ENCODE peak calls at places on chromosomes 5 and 9, in seven cellular contexts. One of them, this sample, is unnamed. For H3K4me1, the result is how much of the 10 kb centered on the place peaks cover.

GRCh38 chr5:81344736-81345135 is 43.3 kb downstream of the ZCCHC9 start:
- DNase-seq in CD8-positive, alpha-beta T cell: no peak
- DNase-seq in right atrium auricular region: no peak
- DNase-seq in CD8-positive, alpha-beta memory T cell: no peak
- DNase-seq in body of pancreas: no peak
- DNase-seq in GM12878: no peak
- DNase-seq in PC-3: no peak
- DNase-seq in this sample: no peak

GRCh38 chr9:93156475-93157008 is 22.5 kb upstream of the NINJ1 start:
- DNase-seq in CD8-positive, alpha-beta T cell: no peak
- DNase-seq in right atrium auricular region: no peak
- DNase-seq in CD8-positive, alpha-beta memory T cell: no peak
- DNase-seq in body of pancreas: no peak
- DNase-seq in GM12878: peak
- DNase-seq in PC-3: no peak
- DNase-seq in this sample: no peak

GRCh38 chr9:95667789-95668188 is 151.0 kb upstream of the PTCH1 start:
- DNase-seq in CD8-positive, alpha-beta T cell: no peak
- DNase-seq in right atrium auricular region: no peak
- DNase-seq in CD8-positive, alpha-beta memory T cell: no peak
- DNase-seq in body of pancreas: no peak
- DNase-seq in GM12878: no peak
- DNase-seq in PC-3: no peak
- DNase-seq in this sample: no peak

GRCh38 chr9:137488330-137488653 is 29.2 kb upstream of the NSMF start:
- DNase-seq in CD8-positive, alpha-beta T cell: no peak
- DNase-seq in right atrium auricular region: no peak
- DNase-seq in CD8-positive, alpha-beta memory T cell: no peak
- DNase-seq in body of pancreas: peak
- DNase-seq in GM12878: no peak
- DNase-seq in PC-3: no peak
- DNase-seq in this sample: no peak

GRCh38 chr9:83699615-83700014 is 8.1 kb downstream of the UBQLN1 start:
- DNase-seq in CD8-positive, alpha-beta T cell: no peak
- DNase-seq in right atrium auricular region: no peak
- DNase-seq in CD8-positive, alpha-beta memory T cell: no peak
- DNase-seq in body of pancreas: no peak
- DNase-seq in GM12878: no peak
- DNase-seq in PC-3: no peak
- DNase-seq in this sample: no peak

GRCh38 chr5:17918373-17919104 is 284.3 kb downstream of the TAF11L14 start:
- DNase-seq in CD8-positive, alpha-beta T cell: no peak
- DNase-seq in right atrium auricular region: no peak
- DNase-seq in CD8-positive, alpha-beta memory T cell: no peak
- DNase-seq in body of pancreas: no peak
- DNase-seq in GM12878: no peak
- DNase-seq in PC-3: no peak
- DNase-seq in this sample: no peak

GRCh38 chr5:175343292-175343691 is 100.7 kb downstream of the DRD1 start:
- DNase-seq in CD8-positive, alpha-beta T cell: no peak
- DNase-seq in right atrium auricular region: no peak
- DNase-seq in CD8-positive, alpha-beta memory T cell: no peak
- DNase-seq in body of pancreas: no peak
- DNase-seq in GM12878: no peak
- DNase-seq in PC-3: no peak
- DNase-seq in this sample: no peak

GRCh38 chr5:170747851-170748250 is 35.7 kb upstream of the GABRP start:
- DNase-seq in CD8-positive, alpha-beta T cell: no peak
- DNase-seq in right atrium auricular region: peak
- DNase-seq in CD8-positive, alpha-beta memory T cell: no peak
- DNase-seq in body of pancreas: peak
- DNase-seq in GM12878: no peak
- DNase-seq in PC-3: no peak
- DNase-seq in this sample: peak

GRCh38 chr9:23081377-23081776 is 634.8 kb downstream of the DMRTA1 start:
- DNase-seq in CD8-positive, alpha-beta T cell: no peak
- DNase-seq in right atrium auricular region: no peak
- DNase-seq in CD8-positive, alpha-beta memory T cell: no peak
- DNase-seq in body of pancreas: no peak
- DNase-seq in GM12878: no peak
- DNase-seq in PC-3: no peak
- DNase-seq in this sample: no peak

GRCh38 chr5:10308844-10309243 is 1.1 kb upstream of the CMBL start:
- DNase-seq in CD8-positive, alpha-beta T cell: no peak
- DNase-seq in right atrium auricular region: no peak
- DNase-seq in CD8-positive, alpha-beta memory T cell: no peak
- DNase-seq in body of pancreas: no peak
- DNase-seq in GM12878: no peak
- DNase-seq in PC-3: no peak
- DNase-seq in this sample: no peak

GRCh38 chr5:126718246-126718868 is 58.6 kb upstream of the LMNB1 start:
- DNase-seq in CD8-positive, alpha-beta T cell: no peak
- DNase-seq in right atrium auricular region: no peak
- DNase-seq in CD8-positive, alpha-beta memory T cell: no peak
- DNase-seq in body of pancreas: no peak
- DNase-seq in GM12878: no peak
- DNase-seq in PC-3: no peak
- DNase-seq in this sample: no peak

GRCh38 chr9:97411789-97412627 is at the start of gene TDRD7:
- DNase-seq in CD8-positive, alpha-beta T cell: peak
- DNase-seq in right atrium auricular region: peak
- DNase-seq in CD8-positive, alpha-beta memory T cell: peak
- DNase-seq in body of pancreas: peak
- DNase-seq in GM12878: peak
- DNase-seq in PC-3: peak
- DNase-seq in this sample: peak

GRCh38 chr9:97408562-97408961 is 3.3 kb upstream of the TDRD7 start:
- DNase-seq in CD8-positive, alpha-beta T cell: no peak
- DNase-seq in right atrium auricular region: no peak
- DNase-seq in CD8-positive, alpha-beta memory T cell: no peak
- DNase-seq in body of pancreas: no peak
- DNase-seq in GM12878: no peak
- DNase-seq in PC-3: no peak
- DNase-seq in this sample: no peak

GRCh38 chr9:97413462-97413861 is 1.6 kb downstream of the TDRD7 start:
- DNase-seq in CD8-positive, alpha-beta T cell: no peak
- DNase-seq in right atrium auricular region: no peak
- DNase-seq in CD8-positive, alpha-beta memory T cell: no peak
- DNase-seq in body of pancreas: no peak
- DNase-seq in GM12878: no peak
- DNase-seq in PC-3: no peak
- DNase-seq in this sample: no peak

GRCh38 chr9:97412628-97413382 is 909 bp downstream of the TDRD7 start:
- DNase-seq in CD8-positive, alpha-beta T cell: no peak
- DNase-seq in right atrium auricular region: no peak
- DNase-seq in CD8-positive, alpha-beta memory T cell: no peak
- DNase-seq in body of pancreas: no peak
- DNase-seq in GM12878: no peak
- DNase-seq in PC-3: peak
- DNase-seq in this sample: peak

DNA sequence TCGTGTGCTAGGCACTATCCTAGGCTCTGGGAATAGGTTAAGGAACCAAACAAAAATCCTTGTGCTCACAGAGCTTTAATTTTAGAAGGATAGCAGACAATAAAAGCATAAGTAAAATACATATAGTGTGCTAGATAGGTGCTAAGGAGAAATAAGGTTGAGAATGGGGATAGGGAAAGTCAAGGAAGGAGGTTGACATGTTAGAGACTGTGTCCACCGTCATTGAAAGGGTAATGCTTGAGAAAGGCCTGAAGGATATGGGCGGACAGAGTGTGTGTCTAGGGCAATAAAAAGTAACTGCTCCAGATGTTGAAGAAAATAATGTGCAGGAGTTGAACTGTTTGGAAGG is 482 bp upstream of the TDRD7 start:
- DNase-seq in CD8-positive, alpha-beta T cell: no peak
- DNase-seq in right atrium auricular region: no peak
- DNase-seq in CD8-positive, alpha-beta memory T cell: no peak
- DNase-seq in body of pancreas: no peak
- DNase-seq in GM12878: no peak
- DNase-seq in PC-3: no peak
- DNase-seq in this sample: no peak
- H3K4me3 ChIP-seq in CD8-positive, alpha-beta T cell: peak
- H3K4me3 ChIP-seq in right atrium auricular region: peak
- H3K4me3 ChIP-seq in CD8-positive, alpha-beta memory T cell: no peak
- H3K4me3 ChIP-seq in body of pancreas: no peak
- H3K4me3 ChIP-seq in GM12878: peak
- H3K4me3 ChIP-seq in PC-3: peak
- H3K4me3 ChIP-seq in this sample: peak

DNA sequence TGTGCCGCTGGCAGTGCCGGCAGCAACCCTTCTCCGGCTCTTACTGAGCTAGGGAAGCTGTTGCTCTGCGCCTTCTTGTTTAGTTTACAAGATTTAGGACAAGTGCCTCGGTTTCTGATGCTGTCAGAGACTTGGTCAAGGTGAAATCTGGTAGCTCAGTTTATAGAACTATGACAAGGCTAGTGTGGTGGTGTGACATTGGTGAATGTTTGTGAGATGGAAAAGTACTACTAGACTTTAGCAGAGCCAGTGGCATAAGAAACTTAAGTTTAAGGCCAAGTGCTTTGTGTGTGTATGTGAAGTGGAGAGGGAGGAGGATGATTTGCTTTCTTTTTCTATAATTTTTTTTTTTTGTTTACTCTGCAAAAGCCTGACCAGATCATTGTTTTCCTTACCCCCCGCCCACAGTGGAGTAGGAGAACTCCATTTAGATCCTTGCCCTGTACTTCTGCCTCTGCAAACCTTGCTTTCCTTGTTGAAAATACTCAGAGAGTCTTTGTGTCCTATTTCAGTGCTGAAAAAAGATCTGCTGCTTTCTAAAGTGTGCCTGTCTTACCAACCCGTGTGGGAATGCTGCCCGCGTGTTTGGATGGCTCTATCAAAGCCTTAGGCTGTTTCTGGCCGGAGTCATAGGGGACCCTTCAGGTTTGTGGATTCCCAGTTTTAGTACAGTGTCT is 75.9 kb downstream of the TRIO start:
- DNase-seq in CD8-positive, alpha-beta T cell: no peak
- DNase-seq in right atrium auricular region: no peak
- DNase-seq in CD8-positive, alpha-beta memory T cell: no peak
- DNase-seq in body of pancreas: no peak
- DNase-seq in GM12878: no peak
- DNase-seq in PC-3: no peak
- DNase-seq in this sample: peak
- H3K4me1 ChIP-seq in CD8-positive, alpha-beta T cell: under half
- H3K4me1 ChIP-seq in right atrium auricular region: under half
- H3K4me1 ChIP-seq in CD8-positive, alpha-beta memory T cell: under half
- H3K4me1 ChIP-seq in body of pancreas: under half
- H3K4me1 ChIP-seq in GM12878: half or more
- H3K4me1 ChIP-seq in PC-3: half or more
- H3K4me1 ChIP-seq in this sample: half or more

DNA sequence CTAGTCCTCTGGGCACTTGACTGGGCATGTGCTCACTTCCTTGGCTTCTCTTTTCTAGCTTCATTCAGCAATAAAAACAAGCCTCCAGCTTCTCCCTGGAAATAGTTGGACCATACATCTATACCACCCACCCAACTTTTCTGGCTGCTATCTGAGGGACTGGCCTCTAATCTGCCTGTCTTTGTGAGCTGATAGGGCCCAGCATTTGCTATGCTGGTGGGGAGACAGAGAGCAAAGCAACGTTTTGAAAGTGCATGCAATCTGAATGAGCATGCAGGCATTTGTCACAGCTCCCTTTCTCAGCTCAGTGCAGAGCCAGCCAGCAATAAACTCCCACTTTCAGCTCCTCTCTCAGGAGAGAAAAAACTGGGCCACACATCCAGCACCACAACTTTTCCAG is 50.7 kb upstream of the ISOC1 start:
- DNase-seq in CD8-positive, alpha-beta T cell: no peak
- DNase-seq in right atrium auricular region: no peak
- DNase-seq in CD8-positive, alpha-beta memory T cell: no peak
- DNase-seq in body of pancreas: no peak
- DNase-seq in GM12878: no peak
- DNase-seq in PC-3: no peak
- DNase-seq in this sample: no peak
- H3K4me3 ChIP-seq in CD8-positive, alpha-beta T cell: no peak
- H3K4me3 ChIP-seq in right atrium auricular region: no peak
- H3K4me3 ChIP-seq in CD8-positive, alpha-beta memory T cell: no peak
- H3K4me3 ChIP-seq in body of pancreas: no peak
- H3K4me3 ChIP-seq in GM12878: no peak
- H3K4me3 ChIP-seq in PC-3: no peak
- H3K4me3 ChIP-seq in this sample: no peak

DNA sequence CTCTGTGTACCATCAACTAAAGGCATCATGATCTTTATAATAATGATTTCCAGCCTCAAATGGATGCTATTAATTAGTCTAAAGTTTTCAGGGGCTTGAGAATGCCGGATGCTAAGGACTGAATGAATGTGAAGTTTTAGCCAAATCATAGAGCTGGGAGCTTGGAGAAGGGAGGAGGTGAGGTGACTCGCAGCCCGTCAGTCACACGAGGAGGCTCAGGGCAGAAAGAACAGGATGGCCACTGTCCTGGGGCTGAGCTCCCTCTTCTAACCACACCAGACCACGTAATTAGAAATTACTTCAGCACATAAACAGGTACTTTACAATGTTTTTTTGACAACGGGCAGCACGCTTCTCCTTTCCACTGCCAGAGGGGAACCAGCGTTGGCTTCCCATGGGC is 222.6 kb downstream of the NPR3 start:
- DNase-seq in CD8-positive, alpha-beta T cell: no peak
- DNase-seq in right atrium auricular region: no peak
- DNase-seq in CD8-positive, alpha-beta memory T cell: no peak
- DNase-seq in body of pancreas: no peak
- DNase-seq in GM12878: no peak
- DNase-seq in PC-3: peak
- DNase-seq in this sample: no peak
- H3K4me1 ChIP-seq in CD8-positive, alpha-beta T cell: under half
- H3K4me1 ChIP-seq in right atrium auricular region: under half
- H3K4me1 ChIP-seq in CD8-positive, alpha-beta memory T cell: under half
- H3K4me1 ChIP-seq in body of pancreas: under half
- H3K4me1 ChIP-seq in GM12878: under half
- H3K4me1 ChIP-seq in PC-3: under half
- H3K4me1 ChIP-seq in this sample: under half

GRCh38 chr9:133954862-133955529 is 37.1 kb downstream of the VAV2 start:
- DNase-seq in CD8-positive, alpha-beta T cell: peak
- DNase-seq in right atrium auricular region: no peak
- DNase-seq in CD8-positive, alpha-beta memory T cell: no peak
- DNase-seq in body of pancreas: peak
- DNase-seq in GM12878: peak
- DNase-seq in PC-3: no peak
- DNase-seq in this sample: no peak
- H3K4me3 ChIP-seq in CD8-positive, alpha-beta T cell: peak
- H3K4me3 ChIP-seq in right atrium auricular region: no peak
- H3K4me3 ChIP-seq in CD8-positive, alpha-beta memory T cell: peak
- H3K4me3 ChIP-seq in body of pancreas: no peak
- H3K4me3 ChIP-seq in GM12878: peak
- H3K4me3 ChIP-seq in PC-3: no peak
- H3K4me3 ChIP-seq in this sample: no peak

DNA sequence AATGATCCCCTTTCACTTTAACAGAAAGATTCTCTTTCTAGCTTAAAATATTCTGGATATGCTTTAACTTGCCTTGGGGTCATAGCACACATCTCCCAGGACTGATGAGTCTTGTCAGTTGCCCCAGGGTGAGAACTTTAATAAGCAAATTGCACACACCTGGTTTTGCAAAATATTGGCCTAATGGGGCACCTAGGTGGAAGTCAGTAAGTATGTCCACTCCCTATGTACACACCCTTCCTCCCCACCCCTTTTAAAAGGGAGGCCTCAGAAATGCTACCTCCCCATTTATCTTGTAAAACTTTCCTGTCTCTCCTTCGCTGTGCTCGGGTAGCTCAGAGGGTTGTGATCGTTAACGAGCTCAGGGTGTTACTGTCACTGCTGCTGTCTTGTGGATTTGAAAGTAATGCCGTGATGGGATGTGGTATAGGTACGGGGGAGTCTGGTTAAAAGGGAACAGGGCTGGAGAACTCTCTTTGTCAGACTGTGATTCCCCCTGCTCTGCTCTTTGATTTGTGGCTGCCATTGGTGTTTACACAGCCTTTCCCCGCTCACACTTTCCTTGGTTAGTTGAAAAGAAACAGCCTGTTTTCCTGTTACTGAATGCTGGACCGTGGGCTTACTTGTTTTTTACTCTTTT is 26.1 kb downstream of the ZNF462 start:
- DNase-seq in CD8-positive, alpha-beta T cell: no peak
- DNase-seq in right atrium auricular region: no peak
- DNase-seq in CD8-positive, alpha-beta memory T cell: no peak
- DNase-seq in body of pancreas: no peak
- DNase-seq in GM12878: no peak
- DNase-seq in PC-3: no peak
- DNase-seq in this sample: no peak
- H3K4me1 ChIP-seq in CD8-positive, alpha-beta T cell: under half
- H3K4me1 ChIP-seq in right atrium auricular region: under half
- H3K4me1 ChIP-seq in CD8-positive, alpha-beta memory T cell: under half
- H3K4me1 ChIP-seq in body of pancreas: under half
- H3K4me1 ChIP-seq in GM12878: under half
- H3K4me1 ChIP-seq in PC-3: half or more
- H3K4me1 ChIP-seq in this sample: under half

This sample was measured in GM23248.